ENCODE peak calls at places on chromosomes 3 and 15, in nine cellular contexts. One of them, this sample, is unnamed.

GRCh38 chr15:50257206-50257735 is 8.3 kb downstream of the HDC start:
- DNase-seq in heart left ventricle: no peak
- DNase-seq in CD8-positive, alpha-beta T cell: no peak
- DNase-seq in NT2/D1: no peak
- DNase-seq in adipocyte: no peak
- DNase-seq in ovary: no peak
- DNase-seq in HepG2: no peak
- DNase-seq in SJCRH30: no peak
- DNase-seq in IMR-90: no peak
- DNase-seq in this sample: no peak

GRCh38 chr3:81216192-81216591 is 545.3 kb downstream of the GBE1 start:
- DNase-seq in heart left ventricle: no peak
- DNase-seq in NT2/D1: no peak
- DNase-seq in HepG2: no peak
- DNase-seq in SJCRH30: no peak
- DNase-seq in adipocyte: peak; percentile 65
- DNase-seq in IMR-90: peak; percentile 48
- DNase-seq in ovary: no peak
- DNase-seq in CD8-positive, alpha-beta T cell: no peak
- DNase-seq in this sample: peak; percentile 73

GRCh38 chr15:59595434-59595915 is 16.1 kb upstream of the GCNT3 start:
- DNase-seq in ovary: no peak
- DNase-seq in HepG2: peak; percentile 84
- DNase-seq in heart left ventricle: no peak
- DNase-seq in SJCRH30: no peak
- DNase-seq in IMR-90: no peak
- DNase-seq in NT2/D1: no peak
- DNase-seq in adipocyte: no peak
- DNase-seq in CD8-positive, alpha-beta T cell: no peak
- DNase-seq in this sample: no peak

GRCh38 chr3:99319961-99320360 is 318.4 kb upstream of the COL8A1 start:
- DNase-seq in ovary: no peak
- DNase-seq in adipocyte: peak; percentile 84
- DNase-seq in SJCRH30: no peak
- DNase-seq in IMR-90: peak; percentile 94
- DNase-seq in heart left ventricle: no peak
- DNase-seq in NT2/D1: no peak
- DNase-seq in HepG2: no peak
- DNase-seq in CD8-positive, alpha-beta T cell: no peak
- DNase-seq in this sample: peak; percentile 95

GRCh38 chr3:71022552-71023335 is 560.8 kb downstream of the FOXP1 start:
- DNase-seq in heart left ventricle: no peak
- DNase-seq in IMR-90: peak; percentile 10
- DNase-seq in HepG2: peak; percentile 23
- DNase-seq in NT2/D1: peak; percentile 67
- DNase-seq in CD8-positive, alpha-beta T cell: no peak
- DNase-seq in ovary: no peak
- DNase-seq in adipocyte: peak; percentile 16
- DNase-seq in SJCRH30: peak; percentile 28
- DNase-seq in this sample: peak; percentile 29

GRCh38 chr3:111979689-111980025 is 831 bp downstream of the ABHD10 start:
- DNase-seq in HepG2: no peak
- DNase-seq in NT2/D1: no peak
- DNase-seq in SJCRH30: no peak
- DNase-seq in heart left ventricle: no peak
- DNase-seq in CD8-positive, alpha-beta T cell: no peak
- DNase-seq in IMR-90: no peak
- DNase-seq in ovary: no peak
- DNase-seq in adipocyte: no peak
- DNase-seq in this sample: no peak

GRCh38 chr3:72004749-72005292 is 219.9 kb upstream of the PROK2 start:
- DNase-seq in IMR-90: peak; percentile 51
- DNase-seq in heart left ventricle: no peak
- DNase-seq in ovary: no peak
- DNase-seq in SJCRH30: no peak
- DNase-seq in HepG2: no peak
- DNase-seq in CD8-positive, alpha-beta T cell: no peak
- DNase-seq in NT2/D1: no peak
- DNase-seq in adipocyte: no peak
- DNase-seq in this sample: peak; percentile 48

GRCh38 chr3:142709207-142709606 is 14.6 kb upstream of the TRPC1 start:
- DNase-seq in SJCRH30: no peak
- DNase-seq in CD8-positive, alpha-beta T cell: no peak
- DNase-seq in IMR-90: no peak
- DNase-seq in HepG2: no peak
- DNase-seq in adipocyte: no peak
- DNase-seq in ovary: no peak
- DNase-seq in heart left ventricle: no peak
- DNase-seq in NT2/D1: no peak
- DNase-seq in this sample: no peak

GRCh38 chr3:189132125-189132744 is 39.5 kb upstream of the TPRG1 start:
- DNase-seq in NT2/D1: no peak
- DNase-seq in ovary: peak; percentile 46
- DNase-seq in heart left ventricle: peak; percentile 39
- DNase-seq in adipocyte: peak; percentile 83
- DNase-seq in SJCRH30: peak; percentile 24
- DNase-seq in CD8-positive, alpha-beta T cell: peak; percentile 66
- DNase-seq in HepG2: peak; percentile 65
- DNase-seq in IMR-90: peak; percentile 82
- DNase-seq in this sample: peak; percentile 72

GRCh38 chr15:65081758-65082157 is 5.2 kb downstream of the KBTBD13 start:
- DNase-seq in HepG2: no peak
- DNase-seq in IMR-90: peak; percentile 31
- DNase-seq in ovary: no peak
- DNase-seq in NT2/D1: no peak
- DNase-seq in adipocyte: no peak
- DNase-seq in heart left ventricle: no peak
- DNase-seq in CD8-positive, alpha-beta T cell: no peak
- DNase-seq in SJCRH30: no peak
- DNase-seq in this sample: no peak

GRCh38 chr15:85454403-85454802 is 74.0 kb downstream of the AKAP13 start:
- DNase-seq in NT2/D1: no peak
- DNase-seq in ovary: no peak
- DNase-seq in SJCRH30: no peak
- DNase-seq in CD8-positive, alpha-beta T cell: no peak
- DNase-seq in IMR-90: no peak
- DNase-seq in adipocyte: no peak
- DNase-seq in HepG2: no peak
- DNase-seq in heart left ventricle: no peak
- DNase-seq in this sample: no peak

GRCh38 chr15:85452436-85452835 is 72.0 kb downstream of the AKAP13 start:
- DNase-seq in IMR-90: no peak
- DNase-seq in heart left ventricle: no peak
- DNase-seq in SJCRH30: no peak
- DNase-seq in NT2/D1: no peak
- DNase-seq in ovary: no peak
- DNase-seq in adipocyte: no peak
- DNase-seq in CD8-positive, alpha-beta T cell: no peak
- DNase-seq in HepG2: no peak
- DNase-seq in this sample: no peak

GRCh38 chr15:85455851-85456250 is 75.4 kb downstream of the AKAP13 start:
- DNase-seq in NT2/D1: no peak
- DNase-seq in CD8-positive, alpha-beta T cell: no peak
- DNase-seq in adipocyte: no peak
- DNase-seq in heart left ventricle: no peak
- DNase-seq in SJCRH30: no peak
- DNase-seq in ovary: no peak
- DNase-seq in HepG2: no peak
- DNase-seq in IMR-90: no peak
- DNase-seq in this sample: no peak

GRCh38 chr15:85453144-85453872 is 72.9 kb downstream of the AKAP13 start:
- DNase-seq in SJCRH30: no peak
- DNase-seq in heart left ventricle: no peak
- DNase-seq in IMR-90: no peak
- DNase-seq in NT2/D1: no peak
- DNase-seq in CD8-positive, alpha-beta T cell: no peak
- DNase-seq in adipocyte: no peak
- DNase-seq in HepG2: no peak
- DNase-seq in ovary: no peak
- DNase-seq in this sample: no peak

DNA sequence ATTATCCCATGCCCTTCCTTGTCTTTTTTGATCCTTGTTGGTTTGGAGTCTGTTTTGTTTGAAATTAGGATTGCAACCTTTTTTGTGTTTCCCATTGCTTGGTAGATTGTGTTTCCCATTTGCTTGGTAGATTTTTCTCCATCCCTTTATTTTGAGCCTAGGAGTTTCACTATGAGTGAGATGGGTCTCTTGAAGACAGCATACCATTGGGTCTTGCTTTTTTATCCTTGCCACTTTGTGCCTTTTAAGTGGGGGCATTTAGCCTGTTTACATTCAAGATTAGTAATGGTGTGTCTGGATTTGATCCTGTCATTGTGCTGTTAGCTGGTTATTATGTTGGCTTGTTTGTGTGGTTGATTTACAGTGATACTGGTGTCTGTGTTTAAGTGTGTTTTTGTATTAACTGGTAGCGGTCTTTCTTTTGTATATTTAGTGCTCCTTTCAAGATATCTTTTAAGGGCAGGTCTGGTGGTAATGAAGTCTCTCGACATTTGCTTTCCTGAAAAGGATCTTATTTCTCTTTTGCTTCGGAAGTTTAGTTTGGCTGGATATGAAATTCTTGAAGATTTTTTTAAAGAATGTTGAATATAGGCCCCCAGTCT is 70.8 kb downstream of the AKAP13 start:
- DNase-seq in ovary: no peak
- DNase-seq in SJCRH30: no peak
- DNase-seq in CD8-positive, alpha-beta T cell: no peak
- DNase-seq in HepG2: no peak
- DNase-seq in heart left ventricle: no peak
- DNase-seq in NT2/D1: no peak
- DNase-seq in adipocyte: no peak
- DNase-seq in IMR-90: no peak
- DNase-seq in this sample: no peak
- H3K4me1 ChIP-seq in ovary: no peaks in the 10 kb centered on the region
- H3K4me1 ChIP-seq in SJCRH30: no peaks in the 10 kb centered on the region
- H3K4me1 ChIP-seq in CD8-positive, alpha-beta T cell: peaks cover 13% of the 10 kb centered on the region
- H3K4me1 ChIP-seq in HepG2: peaks cover 11% of the 10 kb centered on the region
- H3K4me1 ChIP-seq in heart left ventricle: peaks cover 46% of the 10 kb centered on the region
- H3K4me1 ChIP-seq in NT2/D1: no peaks in the 10 kb centered on the region
- H3K4me1 ChIP-seq in adipocyte: no peaks in the 10 kb centered on the region
- H3K4me1 ChIP-seq in IMR-90: no peaks in the 10 kb centered on the region
- H3K4me1 ChIP-seq in this sample: no peaks in the 10 kb centered on the region

DNA sequence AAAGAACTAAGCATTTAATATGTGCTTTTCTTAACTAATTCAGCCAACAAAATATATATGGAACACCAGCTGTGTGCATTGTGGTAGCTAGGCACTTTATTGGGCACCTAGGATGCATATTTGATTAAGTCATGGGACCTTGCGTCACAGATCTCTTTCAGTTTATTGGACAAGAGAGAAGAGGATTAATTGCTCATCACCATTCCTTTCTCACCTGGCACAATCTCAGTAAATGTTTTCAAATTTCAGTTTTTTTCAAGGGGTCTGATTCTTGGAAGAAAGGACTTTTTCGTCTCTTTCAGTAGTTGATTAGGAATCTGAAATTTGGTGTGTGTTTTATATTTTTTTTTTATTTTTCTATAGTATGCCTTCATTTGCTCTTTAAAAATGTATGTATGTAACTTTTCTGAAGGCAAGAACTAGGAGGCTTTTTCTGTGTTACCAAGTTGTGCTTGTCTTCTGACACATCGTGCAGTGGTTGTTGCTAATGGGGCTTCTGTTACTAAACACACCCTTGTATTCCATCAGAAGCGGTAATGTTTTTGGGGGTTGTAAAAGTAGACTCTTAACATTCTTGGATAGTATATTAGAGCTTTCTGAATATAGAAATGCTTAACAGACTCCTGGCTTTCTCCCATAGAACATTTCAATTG is 2.2 kb downstream of the TIPARP start:
- DNase-seq in heart left ventricle: no peak
- DNase-seq in ovary: no peak
- DNase-seq in CD8-positive, alpha-beta T cell: no peak
- DNase-seq in NT2/D1: no peak
- DNase-seq in SJCRH30: peak; percentile 20
- DNase-seq in IMR-90: peak; percentile 50
- DNase-seq in HepG2: no peak
- DNase-seq in adipocyte: peak; percentile 77
- DNase-seq in this sample: no peak
- H3K4me1 ChIP-seq in heart left ventricle: peaks cover 54% of the 10 kb centered on the region
- H3K4me1 ChIP-seq in ovary: peaks cover 8% of the 10 kb centered on the region
- H3K4me1 ChIP-seq in CD8-positive, alpha-beta T cell: peaks cover 48% of the 10 kb centered on the region
- H3K4me1 ChIP-seq in NT2/D1: no peaks in the 10 kb centered on the region
- H3K4me1 ChIP-seq in SJCRH30: peaks cover 12% of the 10 kb centered on the region
- H3K4me1 ChIP-seq in IMR-90: peaks cover 13% of the 10 kb centered on the region
- H3K4me1 ChIP-seq in HepG2: peaks cover 63% of the 10 kb centered on the region
- H3K4me1 ChIP-seq in adipocyte: peaks cover 58% of the 10 kb centered on the region
- H3K4me1 ChIP-seq in this sample: peaks cover 9% of the 10 kb centered on the region

DNA sequence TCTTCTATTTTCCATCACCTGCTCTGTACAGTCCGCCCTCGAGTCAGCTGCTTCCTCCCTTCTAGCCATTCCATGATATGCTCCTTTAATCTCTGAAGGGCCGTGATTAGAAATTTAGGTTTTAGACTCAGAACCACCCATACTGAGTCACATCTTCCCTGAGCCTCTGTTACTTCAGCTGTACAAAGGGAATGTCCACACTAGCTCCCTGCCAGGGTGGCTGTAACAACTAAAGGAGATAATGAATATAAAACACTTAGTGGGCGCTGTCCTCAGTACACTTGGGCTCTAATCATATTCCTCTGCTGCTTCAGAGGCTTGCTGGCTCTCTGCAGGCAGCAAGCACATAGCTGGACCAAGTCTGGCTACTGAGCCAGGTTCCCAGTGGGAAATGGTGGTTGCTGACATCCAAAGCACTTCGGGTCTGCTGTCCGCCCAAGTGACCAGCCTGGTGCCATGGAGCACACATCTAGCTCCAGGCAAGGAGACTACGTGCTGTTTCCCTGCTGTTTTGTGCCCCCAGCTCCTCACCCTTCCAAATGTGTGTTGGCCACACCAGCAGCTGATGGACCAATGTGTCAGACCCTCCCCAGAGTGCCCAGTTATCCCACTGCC is 901 bp upstream of the CHST14 start:
- DNase-seq in NT2/D1: no peak
- DNase-seq in SJCRH30: no peak
- DNase-seq in IMR-90: peak; percentile 13
- DNase-seq in HepG2: no peak
- DNase-seq in ovary: no peak
- DNase-seq in heart left ventricle: no peak
- DNase-seq in adipocyte: peak; percentile 19
- DNase-seq in CD8-positive, alpha-beta T cell: no peak
- DNase-seq in this sample: peak; percentile 17
- H3K4me1 ChIP-seq in NT2/D1: peaks cover 13% of the 10 kb centered on the region
- H3K4me1 ChIP-seq in SJCRH30: peaks cover 17% of the 10 kb centered on the region
- H3K4me1 ChIP-seq in IMR-90: peaks cover 12% of the 10 kb centered on the region
- H3K4me1 ChIP-seq in HepG2: peaks cover 27% of the 10 kb centered on the region
- H3K4me1 ChIP-seq in ovary: peaks cover 6% of the 10 kb centered on the region
- H3K4me1 ChIP-seq in heart left ventricle: peaks cover 22% of the 10 kb centered on the region
- H3K4me1 ChIP-seq in adipocyte: peaks cover 25% of the 10 kb centered on the region
- H3K4me1 ChIP-seq in CD8-positive, alpha-beta T cell: peaks cover 25% of the 10 kb centered on the region
- H3K4me1 ChIP-seq in this sample: peaks cover 3% of the 10 kb centered on the region

DNA sequence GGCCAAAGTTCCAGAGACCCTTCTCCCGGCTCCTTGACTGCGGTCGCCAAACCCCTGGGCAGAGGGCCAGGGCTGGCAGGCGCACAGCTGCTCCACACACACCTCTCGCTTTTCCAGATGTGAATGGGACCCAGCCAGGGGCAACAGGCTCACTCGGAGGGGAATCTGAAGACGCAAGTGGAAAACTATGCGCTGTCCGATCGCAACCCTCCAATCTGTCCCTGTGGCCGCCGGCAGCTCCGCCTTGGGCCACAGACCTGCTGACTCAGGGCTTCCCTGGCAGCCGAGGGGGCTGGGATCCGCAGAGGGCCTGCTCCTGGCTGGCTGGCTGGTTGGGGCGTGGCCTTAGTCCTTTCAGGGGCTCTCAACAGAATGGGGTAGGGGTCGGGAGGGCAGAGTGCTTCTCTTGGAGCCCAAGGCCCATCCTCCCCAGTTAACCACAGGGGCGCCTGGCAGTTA is 54.0 kb downstream of the IQSEC1 start:
- DNase-seq in CD8-positive, alpha-beta T cell: no peak
- DNase-seq in IMR-90: peak; percentile 76
- DNase-seq in heart left ventricle: peak; percentile 59
- DNase-seq in adipocyte: peak; percentile 84
- DNase-seq in HepG2: no peak
- DNase-seq in SJCRH30: peak; percentile 77
- DNase-seq in NT2/D1: peak; percentile 72
- DNase-seq in ovary: peak; percentile 60
- DNase-seq in this sample: peak; percentile 90
- H3K4me1 ChIP-seq in CD8-positive, alpha-beta T cell: peaks cover 28% of the 10 kb centered on the region
- H3K4me1 ChIP-seq in IMR-90: peaks cover 32% of the 10 kb centered on the region
- H3K4me1 ChIP-seq in heart left ventricle: peaks cover 81% of the 10 kb centered on the region
- H3K4me1 ChIP-seq in adipocyte: peaks cover 66% of the 10 kb centered on the region
- H3K4me1 ChIP-seq in HepG2: no peaks in the 10 kb centered on the region
- H3K4me1 ChIP-seq in SJCRH30: peaks cover 61% of the 10 kb centered on the region
- H3K4me1 ChIP-seq in NT2/D1: peaks cover 48% of the 10 kb centered on the region
- H3K4me1 ChIP-seq in ovary: peaks cover 19% of the 10 kb centered on the region
- H3K4me1 ChIP-seq in this sample: peaks cover 12% of the 10 kb centered on the region

This sample was measured in fibroblast of lung.